ENCODE peak calls at places on chromosome 4, in ten cellular contexts. One of them, this sample, is unnamed.
A peak's percentile ranks its signal among the peaks of the same experiment; 100 is the strongest.

GRCh38 chr4:113587156-113587555 is 174.4 kb downstream of the CAMK2D start:
- DNase-seq in endothelial cell: no peak
- DNase-seq in CD8-positive, alpha-beta T cell: no peak
- DNase-seq in HL-60: no peak
- DNase-seq in psoas muscle: no peak
- DNase-seq in right atrium auricular region: no peak
- DNase-seq in nephron progenitor cell: no peak
- DNase-seq in fibroblast of mammary gland: no peak
- DNase-seq in GM12865: no peak
- DNase-seq in astrocyte: no peak
- DNase-seq in this sample: no peak

GRCh38 chr4:147791341-147791740 is 59.5 kb downstream of the ARHGAP10 start:
- DNase-seq in endothelial cell: no peak
- DNase-seq in CD8-positive, alpha-beta T cell: no peak
- DNase-seq in HL-60: no peak
- DNase-seq in psoas muscle: no peak
- DNase-seq in right atrium auricular region: no peak
- DNase-seq in nephron progenitor cell: no peak
- DNase-seq in fibroblast of mammary gland: no peak
- DNase-seq in GM12865: no peak
- DNase-seq in astrocyte: no peak
- DNase-seq in this sample: no peak

GRCh38 chr4:168797176-168797575 is 212.9 kb downstream of the CBR4 start:
- DNase-seq in endothelial cell: no peak
- DNase-seq in CD8-positive, alpha-beta T cell: no peak
- DNase-seq in HL-60: peak; percentile 1
- DNase-seq in psoas muscle: no peak
- DNase-seq in right atrium auricular region: no peak
- DNase-seq in nephron progenitor cell: no peak
- DNase-seq in fibroblast of mammary gland: peak; percentile 93
- DNase-seq in GM12865: no peak
- DNase-seq in astrocyte: peak; percentile 92
- DNase-seq in this sample: peak; percentile 80

GRCh38 chr4:150348079-150348478 is 233.9 kb upstream of the MAB21L2 start:
- DNase-seq in endothelial cell: no peak
- DNase-seq in CD8-positive, alpha-beta T cell: no peak
- DNase-seq in HL-60: peak; percentile 18
- DNase-seq in psoas muscle: no peak
- DNase-seq in right atrium auricular region: no peak
- DNase-seq in nephron progenitor cell: no peak
- DNase-seq in fibroblast of mammary gland: peak; percentile 85
- DNase-seq in GM12865: no peak
- DNase-seq in astrocyte: peak; percentile 77
- DNase-seq in this sample: peak; percentile 40

GRCh38 chr4:126701756-126702155 is 931.0 kb upstream of the INTU start:
- DNase-seq in endothelial cell: no peak
- DNase-seq in CD8-positive, alpha-beta T cell: no peak
- DNase-seq in HL-60: no peak
- DNase-seq in psoas muscle: peak; percentile 41
- DNase-seq in right atrium auricular region: no peak
- DNase-seq in nephron progenitor cell: no peak
- DNase-seq in fibroblast of mammary gland: peak; percentile 84
- DNase-seq in GM12865: no peak
- DNase-seq in astrocyte: peak; percentile 87
- DNase-seq in this sample: peak; percentile 59

GRCh38 chr4:180967936-180968335 is 1275.3 kb upstream of the TENM3 start:
- DNase-seq in endothelial cell: no peak
- DNase-seq in CD8-positive, alpha-beta T cell: no peak
- DNase-seq in HL-60: no peak
- DNase-seq in psoas muscle: no peak
- DNase-seq in right atrium auricular region: no peak
- DNase-seq in nephron progenitor cell: no peak
- DNase-seq in fibroblast of mammary gland: no peak
- DNase-seq in GM12865: peak; percentile 18
- DNase-seq in astrocyte: no peak
- DNase-seq in this sample: no peak

GRCh38 chr4:70728096-70728495 is 6.3 kb downstream of the RUFY3 start:
- DNase-seq in endothelial cell: no peak
- DNase-seq in CD8-positive, alpha-beta T cell: no peak
- DNase-seq in HL-60: no peak
- DNase-seq in psoas muscle: no peak
- DNase-seq in right atrium auricular region: no peak
- DNase-seq in nephron progenitor cell: no peak
- DNase-seq in fibroblast of mammary gland: peak; percentile 25
- DNase-seq in GM12865: no peak
- DNase-seq in astrocyte: no peak
- DNase-seq in this sample: no peak

GRCh38 chr4:169649545-169650226 is 29.3 kb downstream of the CLCN3 start:
- DNase-seq in endothelial cell: no peak
- DNase-seq in CD8-positive, alpha-beta T cell: no peak
- DNase-seq in HL-60: no peak
- DNase-seq in psoas muscle: no peak
- DNase-seq in right atrium auricular region: no peak
- DNase-seq in nephron progenitor cell: no peak
- DNase-seq in fibroblast of mammary gland: no peak
- DNase-seq in GM12865: no peak
- DNase-seq in astrocyte: peak; percentile 12
- DNase-seq in this sample: no peak

GRCh38 chr4:111648056-111648455 is 497.2 kb upstream of the FAM241A start:
- DNase-seq in endothelial cell: no peak
- DNase-seq in CD8-positive, alpha-beta T cell: no peak
- DNase-seq in HL-60: no peak
- DNase-seq in psoas muscle: no peak
- DNase-seq in right atrium auricular region: no peak
- DNase-seq in nephron progenitor cell: no peak
- DNase-seq in fibroblast of mammary gland: no peak
- DNase-seq in GM12865: no peak
- DNase-seq in astrocyte: no peak
- DNase-seq in this sample: no peak

GRCh38 chr4:111650553-111651183 is 494.6 kb upstream of the FAM241A start:
- DNase-seq in endothelial cell: no peak
- DNase-seq in CD8-positive, alpha-beta T cell: no peak
- DNase-seq in HL-60: no peak
- DNase-seq in psoas muscle: no peak
- DNase-seq in right atrium auricular region: no peak
- DNase-seq in nephron progenitor cell: no peak
- DNase-seq in fibroblast of mammary gland: no peak
- DNase-seq in GM12865: no peak
- DNase-seq in astrocyte: no peak
- DNase-seq in this sample: no peak

GRCh38 chr4:111652206-111652605 is 493.0 kb upstream of the FAM241A start:
- DNase-seq in endothelial cell: no peak
- DNase-seq in CD8-positive, alpha-beta T cell: no peak
- DNase-seq in HL-60: no peak
- DNase-seq in psoas muscle: no peak
- DNase-seq in right atrium auricular region: no peak
- DNase-seq in nephron progenitor cell: no peak
- DNase-seq in fibroblast of mammary gland: peak; percentile 10
- DNase-seq in GM12865: no peak
- DNase-seq in astrocyte: no peak
- DNase-seq in this sample: no peak

GRCh38 chr4:111650146-111650545 is 495.1 kb upstream of the FAM241A start:
- DNase-seq in endothelial cell: no peak
- DNase-seq in CD8-positive, alpha-beta T cell: no peak
- DNase-seq in HL-60: no peak
- DNase-seq in psoas muscle: no peak
- DNase-seq in right atrium auricular region: no peak
- DNase-seq in nephron progenitor cell: no peak
- DNase-seq in fibroblast of mammary gland: no peak
- DNase-seq in GM12865: no peak
- DNase-seq in astrocyte: no peak
- DNase-seq in this sample: no peak

DNA sequence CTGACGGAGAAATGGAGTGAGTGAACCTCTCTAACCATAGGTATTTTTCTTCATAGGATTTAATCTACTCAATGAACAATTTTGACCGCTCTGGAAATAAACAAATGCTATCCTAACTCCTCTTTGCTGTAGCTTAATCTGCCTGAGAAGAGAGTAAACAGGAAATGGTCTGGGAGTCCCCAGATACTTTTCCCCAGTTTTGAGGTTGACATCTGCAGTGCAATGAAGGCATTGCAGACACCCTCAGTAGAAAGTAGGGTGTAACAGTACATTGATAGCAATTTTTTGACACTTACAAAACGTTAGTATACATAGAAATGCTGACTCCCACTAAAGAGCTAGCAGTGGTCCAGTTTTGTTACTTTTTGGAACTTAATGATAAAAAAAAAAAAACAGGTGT is 495.9 kb upstream of the FAM241A start:
- DNase-seq in endothelial cell: no peak
- DNase-seq in CD8-positive, alpha-beta T cell: no peak
- DNase-seq in HL-60: no peak
- DNase-seq in psoas muscle: no peak
- DNase-seq in right atrium auricular region: no peak
- DNase-seq in nephron progenitor cell: no peak
- DNase-seq in fibroblast of mammary gland: no peak
- DNase-seq in GM12865: peak; percentile 31
- DNase-seq in astrocyte: no peak
- DNase-seq in this sample: no peak
- TF ChIP-seq CTCF in endothelial cell: no peak
- TF ChIP-seq CTCF in CD8-positive, alpha-beta T cell: no peak
- TF ChIP-seq CTCF in HL-60: no peak
- TF ChIP-seq CTCF in psoas muscle: no peak
- TF ChIP-seq CTCF in right atrium auricular region: no peak
- TF ChIP-seq CTCF in nephron progenitor cell: no peak
- TF ChIP-seq CTCF in fibroblast of mammary gland: no peak
- TF ChIP-seq CTCF in GM12865: no peak
- TF ChIP-seq CTCF in astrocyte: no peak
- TF ChIP-seq CTCF in this sample: no peak

GRCh38 chr4:76683154-76683553 is 214.8 kb downstream of the SOWAHB start:
- DNase-seq in endothelial cell: no peak
- DNase-seq in CD8-positive, alpha-beta T cell: no peak
- DNase-seq in HL-60: no peak
- DNase-seq in psoas muscle: no peak
- DNase-seq in right atrium auricular region: no peak
- DNase-seq in nephron progenitor cell: no peak
- DNase-seq in fibroblast of mammary gland: no peak
- DNase-seq in GM12865: no peak
- DNase-seq in astrocyte: no peak
- DNase-seq in this sample: no peak

GRCh38 chr4:76679691-76680090 is 218.3 kb downstream of the SOWAHB start:
- DNase-seq in endothelial cell: no peak
- DNase-seq in CD8-positive, alpha-beta T cell: no peak
- DNase-seq in HL-60: no peak
- DNase-seq in psoas muscle: no peak
- DNase-seq in right atrium auricular region: no peak
- DNase-seq in nephron progenitor cell: no peak
- DNase-seq in fibroblast of mammary gland: no peak
- DNase-seq in GM12865: no peak
- DNase-seq in astrocyte: no peak
- DNase-seq in this sample: no peak

GRCh38 chr4:76681996-76682395 is 215.9 kb downstream of the SOWAHB start:
- DNase-seq in endothelial cell: no peak
- DNase-seq in CD8-positive, alpha-beta T cell: no peak
- DNase-seq in HL-60: no peak
- DNase-seq in psoas muscle: no peak
- DNase-seq in right atrium auricular region: no peak
- DNase-seq in nephron progenitor cell: no peak
- DNase-seq in fibroblast of mammary gland: no peak
- DNase-seq in GM12865: no peak
- DNase-seq in astrocyte: peak; percentile 41
- DNase-seq in this sample: no peak

GRCh38 chr4:76677571-76678326 is 220.2 kb downstream of the SOWAHB start:
- DNase-seq in endothelial cell: no peak
- DNase-seq in CD8-positive, alpha-beta T cell: no peak
- DNase-seq in HL-60: no peak
- DNase-seq in psoas muscle: no peak
- DNase-seq in right atrium auricular region: no peak
- DNase-seq in nephron progenitor cell: no peak
- DNase-seq in fibroblast of mammary gland: no peak
- DNase-seq in GM12865: no peak
- DNase-seq in astrocyte: no peak
- DNase-seq in this sample: no peak

DNA sequence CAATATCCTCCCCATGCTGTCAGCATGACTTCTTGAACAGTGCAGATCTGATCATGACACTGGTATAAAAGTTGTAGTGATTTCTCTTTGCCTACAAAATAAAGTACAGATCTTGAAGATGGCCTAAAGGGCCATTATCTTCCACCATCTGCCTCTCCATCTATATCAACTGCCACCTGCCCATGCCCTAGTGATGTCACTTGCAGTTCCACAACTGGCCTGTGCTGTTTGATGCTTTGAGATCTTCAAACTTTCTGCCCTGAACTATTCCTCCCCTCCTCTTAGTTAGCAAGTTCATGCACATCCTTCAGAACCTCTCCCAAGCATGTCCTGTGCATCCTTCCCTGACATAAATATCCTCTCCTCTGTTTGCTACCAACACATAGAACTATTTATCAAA is 217.0 kb downstream of the SOWAHB start:
- DNase-seq in endothelial cell: no peak
- DNase-seq in CD8-positive, alpha-beta T cell: no peak
- DNase-seq in HL-60: no peak
- DNase-seq in psoas muscle: no peak
- DNase-seq in right atrium auricular region: no peak
- DNase-seq in nephron progenitor cell: no peak
- DNase-seq in fibroblast of mammary gland: no peak
- DNase-seq in GM12865: peak; percentile 20
- DNase-seq in astrocyte: no peak
- DNase-seq in this sample: no peak
- TF ChIP-seq CTCF in endothelial cell: no peak
- TF ChIP-seq CTCF in CD8-positive, alpha-beta T cell: no peak
- TF ChIP-seq CTCF in HL-60: no peak
- TF ChIP-seq CTCF in psoas muscle: no peak
- TF ChIP-seq CTCF in right atrium auricular region: no peak
- TF ChIP-seq CTCF in nephron progenitor cell: no peak
- TF ChIP-seq CTCF in fibroblast of mammary gland: no peak
- TF ChIP-seq CTCF in GM12865: peak; percentile 16
- TF ChIP-seq CTCF in astrocyte: no peak
- TF ChIP-seq CTCF in this sample: no peak

DNA sequence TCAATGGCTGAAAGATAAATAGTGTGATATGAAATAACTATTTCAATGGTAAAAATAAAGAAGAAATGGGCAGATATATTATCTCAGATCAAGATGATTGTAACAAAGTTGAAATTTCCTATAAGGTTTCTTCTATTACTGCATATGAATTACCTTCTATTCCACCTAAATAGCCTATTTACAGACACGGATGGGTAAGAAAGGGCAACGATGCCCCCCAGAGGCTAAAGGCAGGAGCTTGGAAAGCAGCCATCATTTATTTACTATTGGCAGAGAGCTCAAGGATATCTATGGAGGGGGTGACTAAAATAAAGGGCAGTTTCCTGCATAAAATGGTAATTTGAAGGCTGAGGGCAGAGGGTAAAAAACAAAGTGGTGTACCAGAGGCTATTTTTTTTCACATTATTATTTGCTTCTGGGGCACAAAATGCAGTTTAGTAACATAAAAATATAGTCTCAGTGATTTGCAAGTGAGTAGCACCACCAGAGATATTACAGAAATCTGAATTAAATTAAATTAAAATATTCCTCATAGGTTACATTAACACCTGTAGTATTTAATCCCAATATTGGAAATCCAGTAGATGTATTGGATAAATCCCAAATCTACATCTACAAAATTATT is 123.1 kb downstream of the BTC start:
- DNase-seq in endothelial cell: peak; percentile 61
- DNase-seq in CD8-positive, alpha-beta T cell: peak; percentile 48
- DNase-seq in HL-60: no peak
- DNase-seq in psoas muscle: no peak
- DNase-seq in right atrium auricular region: no peak
- DNase-seq in nephron progenitor cell: peak; percentile 50
- DNase-seq in fibroblast of mammary gland: peak; percentile 86
- DNase-seq in GM12865: peak; percentile 29
- DNase-seq in astrocyte: peak; percentile 32
- DNase-seq in this sample: peak; percentile 87
- TF ChIP-seq CTCF in endothelial cell: peak; percentile 43
- TF ChIP-seq CTCF in CD8-positive, alpha-beta T cell: peak; percentile 39
- TF ChIP-seq CTCF in HL-60: peak; percentile 64
- TF ChIP-seq CTCF in psoas muscle: peak; percentile 19
- TF ChIP-seq CTCF in right atrium auricular region: no peak
- TF ChIP-seq CTCF in nephron progenitor cell: peak; percentile 64
- TF ChIP-seq CTCF in fibroblast of mammary gland: peak; percentile 77
- TF ChIP-seq CTCF in GM12865: peak; percentile 33
- TF ChIP-seq CTCF in astrocyte: peak; percentile 70
- TF ChIP-seq CTCF in this sample: peak; percentile 74

GRCh38 chr4:8477676-8478075 is 37.1 kb downstream of the TRMT44 start:
- DNase-seq in endothelial cell: no peak
- DNase-seq in CD8-positive, alpha-beta T cell: no peak
- DNase-seq in HL-60: no peak
- DNase-seq in psoas muscle: no peak
- DNase-seq in right atrium auricular region: no peak
- DNase-seq in nephron progenitor cell: no peak
- DNase-seq in fibroblast of mammary gland: no peak
- DNase-seq in GM12865: no peak
- DNase-seq in astrocyte: no peak
- DNase-seq in this sample: no peak

GRCh38 chr4:8477095-8477635 is 36.6 kb downstream of the TRMT44 start:
- DNase-seq in endothelial cell: no peak
- DNase-seq in CD8-positive, alpha-beta T cell: no peak
- DNase-seq in HL-60: no peak
- DNase-seq in psoas muscle: no peak
- DNase-seq in right atrium auricular region: no peak
- DNase-seq in nephron progenitor cell: no peak
- DNase-seq in fibroblast of mammary gland: no peak
- DNase-seq in GM12865: no peak
- DNase-seq in astrocyte: no peak
- DNase-seq in this sample: no peak

GRCh38 chr4:8478371-8478770 is 37.8 kb downstream of the TRMT44 start:
- DNase-seq in endothelial cell: no peak
- DNase-seq in CD8-positive, alpha-beta T cell: no peak
- DNase-seq in HL-60: no peak
- DNase-seq in psoas muscle: no peak
- DNase-seq in right atrium auricular region: no peak
- DNase-seq in nephron progenitor cell: no peak
- DNase-seq in fibroblast of mammary gland: no peak
- DNase-seq in GM12865: no peak
- DNase-seq in astrocyte: no peak
- DNase-seq in this sample: no peak

GRCh38 chr4:8480221-8480620 is 39.6 kb downstream of the TRMT44 start:
- DNase-seq in endothelial cell: no peak
- DNase-seq in CD8-positive, alpha-beta T cell: no peak
- DNase-seq in HL-60: no peak
- DNase-seq in psoas muscle: no peak
- DNase-seq in right atrium auricular region: no peak
- DNase-seq in nephron progenitor cell: no peak
- DNase-seq in fibroblast of mammary gland: no peak
- DNase-seq in GM12865: no peak
- DNase-seq in astrocyte: no peak
- DNase-seq in this sample: no peak

GRCh38 chr4:8478801-8479744 is 38.5 kb downstream of the TRMT44 start:
- DNase-seq in endothelial cell: no peak
- DNase-seq in CD8-positive, alpha-beta T cell: no peak
- DNase-seq in HL-60: no peak
- DNase-seq in psoas muscle: no peak
- DNase-seq in right atrium auricular region: no peak
- DNase-seq in nephron progenitor cell: no peak
- DNase-seq in fibroblast of mammary gland: peak; percentile 80
- DNase-seq in GM12865: no peak
- DNase-seq in astrocyte: no peak
- DNase-seq in this sample: no peak
- TF ChIP-seq CTCF in endothelial cell: no peak
- TF ChIP-seq CTCF in CD8-positive, alpha-beta T cell: no peak
- TF ChIP-seq CTCF in HL-60: no peak
- TF ChIP-seq CTCF in psoas muscle: no peak
- TF ChIP-seq CTCF in right atrium auricular region: no peak
- TF ChIP-seq CTCF in nephron progenitor cell: no peak
- TF ChIP-seq CTCF in fibroblast of mammary gland: no peak
- TF ChIP-seq CTCF in GM12865: no peak
- TF ChIP-seq CTCF in astrocyte: no peak
- TF ChIP-seq CTCF in this sample: no peak

This sample was measured in MCF 10A.